ENCODE peak calls at places on chromosomes 16 and 17, in nine cellular contexts. S is stomach, I is transverse colon, C is prostate gland, T is endothelial cell of umbilical vein, B is SK-N-SH, P is GM23338, V is breast epithelium, E is spleen. K is an unnamed sample. For H3K27me3, the result is how much of the 10 kb centered on the place peaks cover.

GRCh38 chr17:66301864-66302741 is at the start of gene PRKCA:
- DNase-seq in S (peak), I (peak), C (peak), T (peak), B (peak), P (peak), V (peak), E (peak), K (no peak)

GRCh38 chr16:81817789-81818304 is 38.8 kb downstream of the PLCG2 start:
- DNase-seq in S (peak), I (peak), C (no peak), T (no peak), B (no peak), P (no peak), V (no peak), E (peak), K (no peak)

GRCh38 chr17:42670925-42671657 is 5.7 kb downstream of the PLEKHH3 start:
- DNase-seq in S (no peak), I (no peak), C (no peak), T (no peak), B (no peak), P (peak), V (no peak), E (no peak), K (no peak)

GRCh38 chr16:54584121-54584520 is 297.5 kb upstream of the IRX3 start:
- DNase-seq in S (no peak), I (no peak), C (no peak), T (no peak), B (no peak), P (no peak), V (no peak), E (no peak), K (peak)

GRCh38 chr16:19184823-19185509 is 16.9 kb downstream of the SYT17 start:
- DNase-seq in S (no peak), I (no peak), C (no peak), T (peak), B (no peak), P (peak), V (no peak), E (no peak), K (no peak)

GRCh38 chr16:66524601-66525164 is 25.2 kb downstream of the TK2 start:
- DNase-seq in S (no peak), I (peak), C (no peak), T (no peak), B (no peak), P (no peak), V (no peak), E (peak), K (no peak)

GRCh38 chr17:30476726-30477082 is 504 bp upstream of the GOSR1 start:
- DNase-seq in S (no peak), I (no peak), C (no peak), T (no peak), B (no peak), P (peak), V (no peak), E (no peak), K (no peak)

GRCh38 chr16:580141-580945 is 9.5 kb upstream of the RAB40C start:
- DNase-seq in S (no peak), I (no peak), C (no peak), T (no peak), B (no peak), P (no peak), V (no peak), E (no peak), K (no peak)

GRCh38 chr16:30780021-30780420 is 7.0 kb downstream of the ZNF629 start:
- DNase-seq in S (no peak), I (no peak), C (no peak), T (no peak), B (no peak), P (no peak), V (no peak), E (no peak), K (no peak)

GRCh38 chr16:30778549-30779244 is 8.3 kb downstream of the ZNF629 start:
- DNase-seq in S (no peak), I (no peak), C (no peak), T (no peak), B (no peak), P (peak), V (no peak), E (no peak), K (no peak)

GRCh38 chr16:30775381-30776099 is 11.5 kb downstream of the ZNF629 start:
- DNase-seq in S (peak), I (peak), C (peak), T (peak), B (peak), P (peak), V (peak), E (peak), K (no peak)

GRCh38 chr16:30779596-30779995 is 7.4 kb downstream of the ZNF629 start:
- DNase-seq in S (no peak), I (no peak), C (no peak), T (no peak), B (no peak), P (no peak), V (no peak), E (no peak), K (no peak)

GRCh38 chr16:30777591-30778297 is 9.3 kb downstream of the ZNF629 start:
- DNase-seq in S (no peak), I (no peak), C (no peak), T (no peak), B (no peak), P (peak), V (no peak), E (no peak), K (no peak)
- TF ChIP-seq POLR2AphosphoS5 in S (no peak), I (no peak), C (no peak), T (no peak), B (no peak), P (no peak), V (no peak), E (no peak), K (no peak)

DNA sequence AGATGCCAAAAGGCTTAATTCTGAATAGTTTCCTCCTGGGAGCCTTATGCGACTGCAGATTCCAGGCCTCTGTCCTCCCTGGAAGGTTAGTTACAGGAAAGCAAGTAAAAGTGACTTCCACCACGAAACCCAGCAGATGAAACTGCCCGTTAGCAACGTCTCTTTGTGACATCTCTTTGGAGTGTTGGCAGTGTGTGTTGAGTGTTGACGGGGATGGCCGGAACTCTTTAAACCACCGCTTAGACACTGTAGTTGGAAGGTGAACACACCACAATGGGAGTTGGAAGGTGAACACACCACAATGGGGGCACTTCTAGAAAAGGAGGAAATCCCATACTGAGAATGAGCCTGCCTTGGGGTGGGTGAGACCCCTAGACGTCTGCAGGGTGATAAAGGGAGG is 858 bp downstream of the SKAP1 start:
- DNase-seq in S (no peak), I (no peak), C (no peak), T (no peak), B (no peak), P (no peak), V (no peak), E (no peak), K (no peak)
- H3K27me3 ChIP-seq in S (half or more), I (half or more), C (under half), T (half or more), B (half or more), P (under half), V (half or more), E (under half), K (under half)

GRCh38 chr17:81702934-81703746 is at the start of gene MRPL12:
- DNase-seq in S (peak), I (peak), C (peak), T (peak), B (peak), P (peak), V (peak), E (peak), K (peak)

GRCh38 chr17:81697261-81698044 is 5.7 kb upstream of the MRPL12 start:
- DNase-seq in S (no peak), I (no peak), C (no peak), T (no peak), B (no peak), P (no peak), V (no peak), E (no peak), K (no peak)

GRCh38 chr17:81700353-81701287 is 2.5 kb upstream of the MRPL12 start:
- DNase-seq in S (no peak), I (no peak), C (no peak), T (no peak), B (no peak), P (no peak), V (no peak), E (no peak), K (no peak)

GRCh38 chr17:81703747-81704654 is 834 bp downstream of the MRPL12 start:
- DNase-seq in S (no peak), I (no peak), C (no peak), T (no peak), B (no peak), P (no peak), V (no peak), E (peak), K (no peak)

DNA sequence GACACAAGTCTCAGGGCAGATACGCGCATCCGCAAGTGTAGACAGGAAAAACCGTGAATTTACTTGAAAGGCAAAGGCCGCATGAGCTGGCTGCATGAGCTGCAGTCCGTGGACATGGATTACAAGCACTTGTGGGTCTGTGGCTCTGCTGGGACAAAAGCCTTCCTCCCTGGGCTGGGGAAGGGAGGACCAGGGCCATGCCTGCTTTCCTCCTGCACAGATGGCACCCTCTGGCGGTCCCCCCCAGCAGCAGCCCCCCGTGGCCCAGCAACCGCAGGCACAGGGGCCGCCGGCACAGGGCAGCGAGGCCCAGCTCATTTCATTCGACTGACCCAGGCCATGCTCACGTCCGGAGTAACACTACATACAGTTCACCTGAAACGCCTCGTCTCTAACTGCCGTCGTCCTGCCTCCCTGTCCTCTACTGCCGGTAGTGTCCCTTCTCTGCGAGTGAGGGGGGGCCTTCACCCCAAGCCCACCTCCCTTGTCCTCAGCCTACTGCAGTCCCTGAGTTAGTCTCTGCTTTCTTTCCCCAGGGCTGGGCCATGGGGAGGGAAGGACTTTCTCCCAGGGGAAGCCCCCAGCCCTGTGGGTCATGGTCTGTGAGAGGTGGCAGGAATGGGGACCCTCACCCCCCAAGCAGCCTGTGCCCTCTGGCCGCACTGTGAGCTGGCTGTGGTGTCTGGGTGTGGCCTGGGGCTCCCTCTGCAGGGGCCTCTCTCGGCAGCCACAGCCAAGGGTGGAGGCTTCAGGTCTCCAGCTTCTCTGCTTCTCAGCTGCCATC is 1.7 kb upstream of the MRPL12 start:
- DNase-seq in S (no peak), I (no peak), C (no peak), T (no peak), B (no peak), P (no peak), V (no peak), E (peak), K (no peak)
- TF ChIP-seq POLR2AphosphoS5 in S (no peak), I (no peak), C (no peak), T (peak), B (no peak), P (no peak), V (no peak), E (no peak), K (no peak)

GRCh38 chr16:11666108-11667055 is 1.9 kb upstream of the SNN start:
- DNase-seq in S (no peak), I (no peak), C (no peak), T (no peak), B (no peak), P (no peak), V (no peak), E (no peak), K (no peak)
- H3K27me3 ChIP-seq in S (under half), I (under half), C (under half), T (under half), B (under half), P (under half), V (under half), E (under half), K (under half)

DNA sequence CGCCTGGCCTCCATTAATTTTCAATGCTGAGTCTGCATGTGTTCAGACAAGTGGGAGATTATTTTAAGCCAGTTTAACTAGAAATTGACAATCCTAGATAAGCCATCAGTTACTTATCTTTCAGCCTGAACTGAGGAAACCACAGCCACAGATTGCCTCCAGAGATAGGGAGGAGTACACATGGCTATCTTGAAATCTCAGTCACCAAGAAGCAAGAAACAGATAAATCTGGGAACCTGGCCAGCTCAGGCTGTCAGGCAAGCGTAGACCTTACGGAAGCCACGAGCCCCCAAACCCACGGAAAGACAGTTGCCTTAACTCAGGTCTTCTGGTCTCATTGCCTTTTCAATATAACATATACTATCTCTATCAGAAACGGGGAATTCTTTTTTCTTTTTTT is 2.0 kb upstream of the GLG1 start:
- DNase-seq in S (no peak), I (no peak), C (no peak), T (no peak), B (no peak), P (no peak), V (no peak), E (no peak), K (no peak)
- TF ChIP-seq POLR2AphosphoS5 in S (no peak), I (no peak), C (no peak), T (no peak), B (peak), P (no peak), V (no peak), E (no peak), K (no peak)

GRCh38 chr16:85526132-85526731 is 86.9 kb upstream of the GSE1 start:
- DNase-seq in S (no peak), I (no peak), C (no peak), T (no peak), B (peak), P (no peak), V (no peak), E (no peak), K (no peak)
- H3K27me3 ChIP-seq in S (under half), I (under half), C (under half), T (under half), B (under half), P (under half), V (under half), E (under half), K (under half)

GRCh38 chr16:50354082-50354481 is 14.7 kb downstream of the BRD7 start:
- DNase-seq in S (no peak), I (no peak), C (no peak), T (no peak), B (no peak), P (no peak), V (no peak), E (no peak), K (no peak)
- TF ChIP-seq POLR2AphosphoS5 in S (no peak), I (no peak), C (no peak), T (no peak), B (no peak), P (no peak), V (no peak), E (no peak), K (no peak)

GRCh38 chr17:15109608-15110007 is 155.5 kb downstream of the PMP22 start:
- DNase-seq in S (no peak), I (no peak), C (no peak), T (no peak), B (no peak), P (peak), V (no peak), E (no peak), K (no peak)
- H3K27me3 ChIP-seq in S (under half), I (under half), C (under half), T (under half), B (under half), P (under half), V (under half), E (under half), K (under half)

DNA sequence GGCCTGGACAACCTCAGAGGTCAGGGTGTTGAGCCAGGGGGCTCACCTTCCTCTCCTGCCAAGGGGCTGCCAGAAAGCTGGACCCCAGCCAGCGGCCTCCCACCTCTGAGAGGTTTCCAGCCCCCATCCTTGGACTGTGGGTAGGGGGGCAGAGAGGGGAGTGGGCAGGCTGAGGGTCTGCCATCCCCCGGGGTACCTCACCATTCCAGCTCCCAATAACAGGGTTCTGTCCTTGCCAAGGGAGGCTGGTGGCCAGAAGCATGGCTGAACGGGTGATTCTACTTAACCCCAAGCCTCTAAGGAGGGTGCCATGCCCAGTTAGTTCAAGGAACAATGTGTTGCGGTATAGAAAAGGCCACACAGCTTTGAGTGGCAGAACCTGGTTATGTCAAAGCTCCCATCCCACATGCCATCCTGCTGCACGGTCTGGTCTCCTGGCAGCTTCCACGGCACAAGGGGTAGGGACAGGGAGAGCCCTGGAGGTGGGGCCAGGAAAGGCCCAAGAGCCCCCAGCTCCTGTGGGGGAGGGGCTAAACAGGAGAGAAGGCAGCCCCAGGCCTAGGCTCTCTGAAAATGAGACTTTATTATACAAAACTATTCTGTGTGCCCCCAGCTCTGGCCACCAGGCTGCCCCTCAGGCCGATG is 19.8 kb downstream of the B9D1 start:
- DNase-seq in S (no peak), I (no peak), C (no peak), T (no peak), B (peak), P (no peak), V (no peak), E (peak), K (no peak)
- TF ChIP-seq POLR2AphosphoS5 in S (no peak), I (no peak), C (no peak), T (no peak), B (no peak), P (no peak), V (no peak), E (no peak), K (no peak)

K was measured in esophagus muscularis mucosa.